ENCODE peak calls at places on chromosome 12, in four cellular contexts. O is anterior cingulate cortex; N is stimulated activated CD4-positive, alpha-beta T cell treated with anti-CD3 and anti-CD28 coated beads, Interleukin-2, amount 100 ng/mL, for 48 hours; W is activated naive CD4-positive, alpha-beta T cell treated with anti-CD3 and anti-CD28 coated beads for 36 hours. V is an unnamed sample.

GRCh38 chr12:26770239-26771070 is 62.5 kb downstream of the ITPR2 start:
- DNase-seq in W (no peak), O (no peak), N (no peak), V (no peak)

GRCh38 chr12:6946033-6946919 is 2.5 kb downstream of the C12orf57 start:
- DNase-seq in N (no peak), W (peak; percentile 88), O (no peak), V (peak; percentile 66)

GRCh38 chr12:79121486-79121885 is 256.9 kb downstream of the SYT1 start:
- DNase-seq in W (no peak), N (no peak), O (no peak), V (no peak)

GRCh38 chr12:95228617-95229016 is 11.0 kb downstream of the VEZT start:
- DNase-seq in O (no peak), N (no peak), W (no peak), V (no peak)

GRCh38 chr12:105864916-105865315 is 273.8 kb downstream of the NUAK1 start:
- DNase-seq in O (no peak), W (no peak), N (no peak), V (no peak)

GRCh38 chr12:27331299-27331926 is 1.2 kb upstream of the BMAL2 start:
- DNase-seq in W (peak; percentile 67), O (no peak), N (no peak), V (no peak)

GRCh38 chr12:80045594-80045993 is 53.7 kb upstream of the OTOGL start:
- DNase-seq in O (no peak), N (no peak), W (no peak), V (no peak)

GRCh38 chr12:112575559-112576067 is 156.9 kb downstream of the PTPN11 start:
- DNase-seq in O (no peak), W (no peak), N (no peak), V (no peak)

GRCh38 chr12:96979532-96979931 is 72.5 kb downstream of the NEDD1 start:
- DNase-seq in W (no peak), N (no peak), O (no peak), V (no peak)

GRCh38 chr12:73863541-73863940 is 674.1 kb upstream of the ATXN7L3B start:
- DNase-seq in O (no peak), N (no peak), W (no peak), V (no peak)

GRCh38 chr12:59077153-59077930 is 157.0 kb upstream of the LRIG3 start:
- DNase-seq in W (no peak), N (no peak), O (no peak), V (no peak)

GRCh38 chr12:10736460-10736859 is 13.3 kb upstream of the YBX3 start:
- DNase-seq in N (no peak), O (no peak), W (no peak), V (no peak)

GRCh38 chr12:109798691-109799090 is 34.5 kb downstream of the TRPV4 start:
- DNase-seq in O (no peak), N (no peak), W (no peak), V (no peak)

V was measured in activated B cell treated with CpG ODN at 0.5 μM for 24 hours.